ENCODE peak calls at places on chromosomes 7 and 10, in four cellular contexts. One of them, this sample, is unnamed.

GRCh38 chr7:64879800-64880199 is 23.3 kb upstream of the ZNF273 start:
- DNase-seq in brain microvascular endothelial cell: no peak
- DNase-seq in GM20000: no peak
- DNase-seq in WERI-Rb-1: no peak
- DNase-seq in this sample: no peak

GRCh38 chr7:31710171-31710570 is 23.2 kb downstream of the PPP1R17 start:
- DNase-seq in brain microvascular endothelial cell: no peak
- DNase-seq in WERI-Rb-1: no peak
- DNase-seq in GM20000: no peak
- DNase-seq in this sample: no peak

GRCh38 chr7:44561962-44562621 is 11.6 kb downstream of the DDX56 start:
- DNase-seq in brain microvascular endothelial cell: peak; percentile 47
- DNase-seq in GM20000: no peak
- DNase-seq in WERI-Rb-1: no peak
- DNase-seq in this sample: no peak

GRCh38 chr7:96380111-96380512 is 58.2 kb upstream of the SLC25A13 start:
- DNase-seq in GM20000: no peak
- DNase-seq in WERI-Rb-1: no peak
- DNase-seq in brain microvascular endothelial cell: no peak
- DNase-seq in this sample: no peak

GRCh38 chr10:12843296-12843945 is 158.1 kb downstream of the CCDC3 start:
- DNase-seq in WERI-Rb-1: no peak
- DNase-seq in GM20000: no peak
- DNase-seq in brain microvascular endothelial cell: no peak
- DNase-seq in this sample: no peak

GRCh38 chr7:156308976-156309620 is 331.5 kb upstream of the RNF32 start:
- DNase-seq in brain microvascular endothelial cell: no peak
- DNase-seq in WERI-Rb-1: no peak
- DNase-seq in GM20000: no peak
- DNase-seq in this sample: no peak

GRCh38 chr7:74482629-74483401 is 29.1 kb downstream of the GTF2IRD1 start:
- DNase-seq in GM20000: no peak
- DNase-seq in WERI-Rb-1: no peak
- DNase-seq in brain microvascular endothelial cell: peak; percentile 98
- DNase-seq in this sample: peak; percentile 96

GRCh38 chr7:41928781-41929180 is 225.9 kb upstream of the INHBA start:
- DNase-seq in WERI-Rb-1: no peak
- DNase-seq in brain microvascular endothelial cell: no peak
- DNase-seq in GM20000: no peak
- DNase-seq in this sample: no peak

GRCh38 chr10:132700168-132701098 is 85.5 kb downstream of the NKX6-2 start:
- DNase-seq in brain microvascular endothelial cell: peak; percentile 45
- DNase-seq in WERI-Rb-1: peak; percentile 35
- DNase-seq in GM20000: no peak
- DNase-seq in this sample: no peak

GRCh38 chr7:47648301-47648900 is 66.5 kb upstream of the TNS3 start:
- DNase-seq in brain microvascular endothelial cell: peak; percentile 77
- DNase-seq in WERI-Rb-1: no peak
- DNase-seq in GM20000: no peak
- DNase-seq in this sample: peak; percentile 86

GRCh38 chr10:44402465-44403205 is 17.7 kb upstream of the CXCL12 start:
- DNase-seq in brain microvascular endothelial cell: no peak
- DNase-seq in GM20000: no peak
- DNase-seq in WERI-Rb-1: no peak
- DNase-seq in this sample: no peak

GRCh38 chr10:70759769-70760168 is 25.4 kb downstream of the TBATA start:
- DNase-seq in GM20000: no peak
- DNase-seq in WERI-Rb-1: no peak
- DNase-seq in brain microvascular endothelial cell: no peak
- DNase-seq in this sample: no peak

GRCh38 chr10:48800283-48800675 is 115.6 kb downstream of the WDFY4 start:
- DNase-seq in brain microvascular endothelial cell: no peak
- DNase-seq in WERI-Rb-1: no peak
- DNase-seq in GM20000: peak; percentile 32
- DNase-seq in this sample: no peak

GRCh38 chr7:116501425-116502167 is 2.1 kb downstream of the CAV2 start:
- DNase-seq in GM20000: no peak
- DNase-seq in WERI-Rb-1: no peak
- DNase-seq in brain microvascular endothelial cell: peak; percentile 67
- DNase-seq in this sample: no peak

GRCh38 chr7:159112136-159113011 is 32.3 kb downstream of the VIPR2 start:
- DNase-seq in WERI-Rb-1: no peak
- DNase-seq in GM20000: no peak
- DNase-seq in brain microvascular endothelial cell: no peak
- DNase-seq in this sample: no peak

DNA sequence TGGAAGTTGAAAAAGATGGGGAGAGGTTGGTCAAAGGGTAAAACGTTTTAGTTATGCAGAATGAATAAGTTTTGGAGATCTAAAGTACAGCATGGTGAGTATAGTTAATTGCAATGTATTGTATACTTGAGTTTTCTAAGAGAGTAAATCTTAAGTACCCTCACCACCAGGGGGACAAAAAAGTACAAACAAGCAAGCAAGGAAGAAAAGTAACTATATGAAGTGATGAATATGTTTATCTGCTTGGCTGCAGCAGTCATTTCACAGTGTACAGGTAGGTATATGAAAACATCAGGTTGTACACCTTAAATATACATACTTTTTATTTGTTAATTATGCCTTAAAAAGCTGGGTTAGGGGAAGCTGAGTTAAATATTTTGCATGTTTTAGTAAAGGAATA is 157.3 kb downstream of the PCLO start:
- DNase-seq in GM20000: no peak
- DNase-seq in brain microvascular endothelial cell: no peak
- DNase-seq in WERI-Rb-1: no peak
- DNase-seq in this sample: no peak
- TF ChIP-seq CTCF in GM20000: no peak
- TF ChIP-seq CTCF in brain microvascular endothelial cell: peak; percentile 40
- TF ChIP-seq CTCF in WERI-Rb-1: no peak
- TF ChIP-seq CTCF in this sample: peak; percentile 35

GRCh38 chr7:78037603-78038002 is 239.0 kb downstream of the PHTF2 start:
- DNase-seq in brain microvascular endothelial cell: no peak
- DNase-seq in GM20000: no peak
- DNase-seq in WERI-Rb-1: no peak
- DNase-seq in this sample: no peak

GRCh38 chr7:78041409-78041808 is 242.8 kb downstream of the PHTF2 start:
- DNase-seq in WERI-Rb-1: no peak
- DNase-seq in brain microvascular endothelial cell: no peak
- DNase-seq in GM20000: no peak
- DNase-seq in this sample: no peak

GRCh38 chr7:78043159-78043558 is 244.6 kb downstream of the PHTF2 start:
- DNase-seq in WERI-Rb-1: no peak
- DNase-seq in brain microvascular endothelial cell: no peak
- DNase-seq in GM20000: no peak
- DNase-seq in this sample: no peak

GRCh38 chr7:78038465-78039080 is 240.0 kb downstream of the PHTF2 start:
- DNase-seq in GM20000: no peak
- DNase-seq in WERI-Rb-1: no peak
- DNase-seq in brain microvascular endothelial cell: no peak
- DNase-seq in this sample: no peak

DNA sequence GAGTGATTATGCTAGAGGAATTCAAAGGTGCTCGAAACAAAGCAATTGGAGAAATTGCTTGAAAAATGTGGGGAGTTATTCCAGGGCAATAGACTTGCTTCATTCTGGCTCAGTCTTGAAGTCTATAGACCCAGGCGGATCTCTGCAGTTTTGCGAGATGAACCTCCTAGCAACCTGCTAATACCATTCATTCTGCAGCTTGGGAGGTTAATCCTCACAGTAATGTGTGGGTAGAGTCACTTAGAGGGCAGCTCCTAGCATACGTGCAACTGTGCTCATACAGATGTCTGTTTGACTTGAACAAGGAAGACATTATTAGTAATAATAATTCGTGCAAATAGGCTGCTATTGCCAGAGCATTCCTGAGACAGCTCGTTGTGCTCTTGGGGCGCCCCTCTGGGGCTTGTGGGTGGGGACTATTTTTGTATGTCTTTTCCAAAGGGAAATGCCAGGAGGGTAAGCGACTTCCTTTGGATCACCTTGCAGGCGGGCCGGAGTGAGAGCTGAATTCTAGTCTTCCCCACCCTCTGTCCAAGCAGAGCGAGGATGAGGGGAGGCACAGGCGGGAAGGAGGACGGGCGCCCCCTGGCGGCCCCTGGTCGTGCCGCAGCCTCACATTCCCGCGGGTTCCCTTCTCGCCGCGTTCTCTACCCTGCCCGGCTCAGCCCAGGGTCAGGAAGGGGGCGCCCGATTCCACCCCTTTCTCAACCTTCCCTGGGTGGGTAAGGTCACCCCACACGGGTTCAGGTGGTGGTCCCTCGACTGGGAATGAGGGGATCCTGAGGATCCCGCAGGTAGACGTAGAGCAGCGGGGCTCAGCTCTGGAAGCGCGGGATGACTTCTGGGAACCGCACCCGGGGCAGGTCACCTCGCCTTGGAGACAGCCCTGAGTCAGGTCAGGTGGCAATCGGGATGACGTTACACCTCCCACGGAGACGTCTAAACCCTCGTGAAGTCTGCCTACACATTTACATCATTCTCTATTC is 241.5 kb downstream of the PHTF2 start:
- DNase-seq in WERI-Rb-1: peak; percentile 47
- DNase-seq in brain microvascular endothelial cell: no peak
- DNase-seq in GM20000: peak; percentile 68
- DNase-seq in this sample: no peak
- TF ChIP-seq CTCF in WERI-Rb-1: peak; percentile 40
- TF ChIP-seq CTCF in brain microvascular endothelial cell: peak; percentile 46
- TF ChIP-seq CTCF in GM20000: peak; percentile 52
- TF ChIP-seq CTCF in this sample: no peak

DNA sequence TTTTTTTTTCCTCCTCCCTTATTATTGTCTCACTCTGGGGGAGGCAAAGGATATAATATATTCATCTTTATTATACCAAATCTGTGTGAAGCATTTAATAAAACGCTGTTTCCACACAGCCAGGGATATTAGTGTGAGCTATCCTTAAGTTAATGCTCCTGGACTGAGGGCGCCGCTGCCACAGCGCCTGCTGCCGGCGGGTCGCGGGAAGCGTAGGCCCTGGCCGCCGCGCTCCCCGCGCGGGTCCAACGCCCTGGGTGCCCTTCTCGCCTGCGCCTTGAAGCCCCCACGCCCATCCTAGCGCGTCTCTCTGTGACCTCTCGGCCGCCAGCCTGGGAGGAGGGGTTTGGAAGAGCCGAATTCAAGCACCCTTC is 9.5 kb upstream of the LBX1 start:
- DNase-seq in GM20000: no peak
- DNase-seq in brain microvascular endothelial cell: no peak
- DNase-seq in WERI-Rb-1: no peak
- DNase-seq in this sample: no peak
- TF ChIP-seq CTCF in GM20000: peak; percentile 77
- TF ChIP-seq CTCF in brain microvascular endothelial cell: peak; percentile 67
- TF ChIP-seq CTCF in WERI-Rb-1: no peak
- TF ChIP-seq CTCF in this sample: peak; percentile 82

DNA sequence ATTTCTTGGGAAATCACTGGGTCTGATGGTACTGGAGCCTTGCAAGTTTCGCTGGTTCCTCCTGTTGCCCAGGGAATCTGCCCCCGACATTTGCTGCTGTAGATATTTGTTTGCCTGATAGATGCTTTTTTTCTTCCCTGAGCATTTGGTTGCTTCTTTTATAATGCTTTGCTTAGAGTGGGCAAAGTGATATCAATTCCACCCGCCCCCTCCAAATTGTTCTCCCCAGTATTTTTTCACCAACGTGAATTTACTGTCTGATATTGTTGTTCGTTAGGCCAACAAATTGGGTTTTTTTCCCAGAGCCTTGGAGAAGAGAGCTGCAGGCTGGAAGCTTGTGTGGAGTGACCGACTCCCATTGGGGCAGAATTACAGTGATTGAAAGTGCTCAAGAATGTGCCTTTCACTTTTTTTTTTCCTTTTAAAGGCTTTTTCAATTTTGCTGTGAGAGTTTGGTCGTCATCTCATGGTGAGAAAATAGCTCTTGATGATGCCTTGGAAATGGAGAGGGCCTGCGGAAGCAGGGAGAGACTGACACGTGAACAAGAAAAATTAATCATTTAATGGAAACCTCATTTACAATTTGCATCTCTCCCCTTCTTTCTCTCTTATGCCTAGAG is 2.5 kb downstream of the GRK5 start:
- DNase-seq in GM20000: no peak
- DNase-seq in brain microvascular endothelial cell: no peak
- DNase-seq in WERI-Rb-1: no peak
- DNase-seq in this sample: no peak
- TF ChIP-seq CTCF in GM20000: no peak
- TF ChIP-seq CTCF in brain microvascular endothelial cell: no peak
- TF ChIP-seq CTCF in WERI-Rb-1: no peak
- TF ChIP-seq CTCF in this sample: no peak

GRCh38 chr10:72029414-72029813 is 58.9 kb downstream of the SPOCK2 start:
- DNase-seq in WERI-Rb-1: no peak
- DNase-seq in brain microvascular endothelial cell: no peak
- DNase-seq in GM20000: no peak
- DNase-seq in this sample: no peak
- TF ChIP-seq CTCF in WERI-Rb-1: no peak
- TF ChIP-seq CTCF in brain microvascular endothelial cell: no peak
- TF ChIP-seq CTCF in GM20000: no peak
- TF ChIP-seq CTCF in this sample: no peak

DNA sequence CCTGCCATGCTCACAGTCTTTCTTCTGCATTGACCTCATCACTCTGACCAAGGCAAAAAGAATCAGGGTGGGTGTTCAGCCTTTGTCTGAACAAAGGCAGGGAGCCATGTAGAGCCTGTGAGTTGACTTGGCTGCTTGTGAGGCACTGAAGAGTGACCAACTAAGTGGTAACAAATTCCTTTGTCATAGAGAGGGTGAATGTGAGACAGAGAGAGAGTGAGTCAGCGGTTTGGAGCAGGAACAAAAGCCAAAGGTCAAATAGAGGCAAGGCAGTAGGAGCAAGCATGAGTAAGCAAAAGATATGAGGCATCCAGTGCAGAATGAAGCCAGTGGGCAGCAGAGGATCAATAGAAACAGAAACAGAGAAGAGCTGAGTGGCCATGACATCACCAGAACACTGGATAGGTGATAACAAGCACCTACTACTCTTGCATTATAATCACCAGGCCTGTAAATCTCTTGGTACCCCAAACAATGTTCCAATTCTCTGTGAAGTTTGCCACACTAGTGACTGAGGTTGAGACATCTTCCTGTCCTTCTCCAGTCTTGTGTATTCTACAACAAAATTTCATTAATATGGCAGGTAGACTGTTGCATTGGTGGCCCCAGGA is 116.2 kb upstream of the LAMB4 start:
- DNase-seq in WERI-Rb-1: no peak
- DNase-seq in brain microvascular endothelial cell: peak; percentile 95
- DNase-seq in GM20000: peak; percentile 40
- DNase-seq in this sample: peak; percentile 92
- TF ChIP-seq CTCF in WERI-Rb-1: no peak
- TF ChIP-seq CTCF in brain microvascular endothelial cell: peak; percentile 42
- TF ChIP-seq CTCF in GM20000: no peak
- TF ChIP-seq CTCF in this sample: no peak